ENCODE peak calls at places on chromosome 18, in five cellular contexts. H is tibial nerve; G is CD8-positive, alpha-beta T cell; B is HEK293T; C is caudate nucleus. Z is an unnamed sample.

GRCh38 chr18:73577365-73577764 is 570.3 kb downstream of the FBXO15 start:
- DNase-seq in G (no peak), C (no peak), H (no peak), B (no peak), Z (no peak)

GRCh38 chr18:36155960-36156757 is 26.5 kb downstream of the ELP2 start:
- DNase-seq in G (no peak), B (no peak), H (no peak), C (no peak), Z (no peak)

GRCh38 chr18:76376668-76377358 is 118.2 kb downstream of the ZNF516 start:
- DNase-seq in C (no peak), B (no peak), H (no peak), G (no peak), Z (no peak)

GRCh38 chr18:12552884-12553242 is 105.0 kb downstream of the SPIRE1 start:
- DNase-seq in C (no peak), G (no peak), H (no peak), B (no peak), Z (no peak)

GRCh38 chr18:28581503-28582169 is 404.7 kb upstream of the CDH2 start:
- DNase-seq in G (no peak), H (no peak), C (no peak), B (no peak), Z (no peak)

GRCh38 chr18:60331890-60332289 is 40.7 kb downstream of the MC4R start:
- DNase-seq in G (no peak), C (no peak), B (no peak), H (no peak), Z (no peak)

GRCh38 chr18:5895886-5896740 is 791 bp upstream of the TMEM200C start:
- DNase-seq in B (peak; percentile 36), H (no peak), C (no peak), G (no peak), Z (no peak)

GRCh38 chr18:53225567-53226325 is 885.7 kb downstream of the DCC start:
- DNase-seq in G (no peak), H (no peak), B (no peak), C (no peak), Z (no peak)

GRCh38 chr18:66344227-66344626 is 259.7 kb downstream of the CDH19 start:
- DNase-seq in C (no peak), B (no peak), H (no peak), G (no peak), Z (no peak)

GRCh38 chr18:79849328-79850207 is 51.8 kb downstream of the KCNG2 start:
- DNase-seq in C (no peak), H (no peak), G (peak; percentile 42), B (no peak), Z (no peak)

GRCh38 chr18:55323051-55323994 is 264.7 kb downstream of the TCF4 start:
- DNase-seq in G (no peak), B (no peak), H (no peak), C (no peak), Z (no peak)

GRCh38 chr18:46281185-46282176 is 177.3 kb downstream of the HAUS1 start:
- DNase-seq in H (peak; percentile 22), B (peak; percentile 67), C (peak; percentile 40), G (peak; percentile 66), Z (peak; percentile 46)

GRCh38 chr18:57586243-57587049 is at the start of gene FECH:
- DNase-seq in G (peak; percentile 82), B (peak; percentile 54), C (peak; percentile 59), H (peak; percentile 53), Z (peak; percentile 54)

GRCh38 chr18:79797518-79798345 is at the start of gene KCNG2:
- DNase-seq in C (no peak), G (no peak), H (no peak), B (peak; percentile 55), Z (no peak)

GRCh38 chr18:8763611-8764010 is 58.3 kb downstream of the MTCL1 start:
- DNase-seq in G (no peak), C (no peak), H (no peak), B (no peak), Z (no peak)

GRCh38 chr18:26617151-26617554 is 68.8 kb upstream of the KCTD1 start:
- DNase-seq in C (no peak), G (no peak), H (no peak), B (no peak), Z (no peak)